ENCODE peak calls at places on chromosome 15, in seven cellular contexts. U, K, G, D, Y, M and R are unnamed samples.
A peak's percentile ranks its signal among the peaks of the same experiment; 100 is the strongest.

GRCh38 chr15:51375966-51376640 is 34.6 kb downstream of the GLDN start:
- DNase-seq in U (peak; percentile 74), K (no peak), G (peak; percentile 80), D (no peak), Y (peak; percentile 63), M (no peak), R (no peak)

GRCh38 chr15:31279221-31280036 is 47.2 kb upstream of the KLF13 start:
- DNase-seq in U (no peak), K (no peak), G (no peak), D (no peak), Y (no peak), M (no peak), R (no peak)

GRCh38 chr15:73637527-73637926 is 4.3 kb upstream of the NPTN start:
- DNase-seq in U (peak; percentile 26), K (no peak), G (no peak), D (no peak), Y (no peak), M (no peak), R (no peak)

GRCh38 chr15:31372635-31373091 is 46.0 kb downstream of the KLF13 start:
- DNase-seq in U (peak; percentile 53), K (no peak), G (peak; percentile 74), D (peak; percentile 76), Y (peak; percentile 56), M (peak; percentile 87), R (peak; percentile 47)

GRCh38 chr15:82393671-82394070 is 35.9 kb upstream of the GOLGA6L9 start:
- DNase-seq in U (peak; percentile 13), K (no peak), G (peak; percentile 72), D (no peak), Y (no peak), M (no peak), R (no peak)

GRCh38 chr15:80932989-80933388 is 56.6 kb downstream of the MESD start:
- DNase-seq in U (no peak), K (no peak), G (peak; percentile 93), D (no peak), Y (no peak), M (peak; percentile 56), R (no peak)

GRCh38 chr15:66655511-66655910 is 46.5 kb upstream of the SMAD6 start:
- DNase-seq in U (no peak), K (no peak), G (no peak), D (no peak), Y (no peak), M (no peak), R (no peak)

GRCh38 chr15:57732526-57733331 is 26.2 kb downstream of the POLR2M start:
- DNase-seq in U (peak; percentile 59), K (peak; percentile 47), G (peak; percentile 50), D (peak; percentile 55), Y (peak; percentile 37), M (peak; percentile 28), R (peak; percentile 35)

GRCh38 chr15:44010114-44010513 is 183.3 kb downstream of the WDR76 start:
- DNase-seq in U (no peak), K (no peak), G (peak; percentile 83), D (no peak), Y (no peak), M (no peak), R (no peak)

GRCh38 chr15:65259367-65259781 is 27.3 kb downstream of the PARP16 start:
- DNase-seq in U (no peak), K (no peak), G (no peak), D (no peak), Y (no peak), M (peak; percentile 49), R (no peak)

GRCh38 chr15:47443839-47444238 is 273.5 kb upstream of the SEMA6D start:
- DNase-seq in U (no peak), K (no peak), G (peak; percentile 65), D (no peak), Y (no peak), M (no peak), R (no peak)